ENCODE peak calls at places on chromosomes 16 and 17, in seven cellular contexts. C is Peyer's patch; W is adipocyte; S is GM23338; O is heart left ventricle; Z is Caco-2; M is CD8-positive, alpha-beta T cell. G is an unnamed sample.
A peak's percentile ranks its signal among the peaks of the same experiment; 100 is the strongest.

GRCh38 chr16:48450367-48450766 is 65.2 kb upstream of the SIAH1 start:
- DNase-seq in W (peak; percentile 29), M (no peak), C (no peak), O (no peak), Z (no peak), S (no peak), G (no peak)

GRCh38 chr17:45923511-45924268 is 29.3 kb downstream of the MAPT start:
- DNase-seq in C (no peak), O (no peak), S (no peak), W (peak; percentile 89), Z (no peak), M (no peak), G (no peak)

GRCh38 chr17:5065227-5065744 is 13.0 kb upstream of the ZFP3 start:
- DNase-seq in S (no peak), O (no peak), W (peak; percentile 8), M (no peak), C (no peak), Z (no peak), G (no peak)

GRCh38 chr16:11379420-11379819 is 34.2 kb downstream of the RMI2 start:
- DNase-seq in W (no peak), C (no peak), M (peak; percentile 43), O (peak; percentile 12), S (no peak), Z (no peak), G (peak; percentile 19)

GRCh38 chr17:2751482-2751881 is 2.0 kb upstream of the CCDC92B start:
- DNase-seq in C (no peak), M (no peak), O (no peak), Z (no peak), S (peak; percentile 65), W (no peak), G (no peak)

GRCh38 chr17:79530361-79531105 is 80.3 kb downstream of the RBFOX3 start:
- DNase-seq in M (no peak), O (no peak), W (no peak), S (no peak), Z (no peak), C (no peak), G (no peak)

GRCh38 chr16:80751167-80751566 is 53.2 kb downstream of the CDYL2 start:
- DNase-seq in Z (no peak), M (no peak), C (no peak), O (no peak), W (peak; percentile 78), S (peak; percentile 25), G (no peak)

GRCh38 chr17:83080641-83081560 is 1.5 kb downstream of the METRNL start:
- DNase-seq in W (peak; percentile 73), M (peak; percentile 56), S (peak; percentile 38), O (no peak), Z (no peak), C (peak; percentile 77), G (peak; percentile 33)

GRCh38 chr17:57459286-57459915 is 203.1 kb downstream of the MSI2 start:
- DNase-seq in O (no peak), S (no peak), M (no peak), C (no peak), W (no peak), Z (no peak), G (no peak)

GRCh38 chr17:7721612-7722011 is 4.1 kb downstream of the DNAH2 start:
- DNase-seq in C (no peak), S (no peak), O (no peak), W (no peak), Z (no peak), M (no peak), G (no peak)

GRCh38 chr17:68794636-68795503 is 160.3 kb downstream of the ABCA8 start:
- DNase-seq in S (peak; percentile 11), M (no peak), W (peak; percentile 70), O (peak; percentile 74), C (no peak), Z (no peak), G (no peak)

GRCh38 chr16:50238868-50239301 is 27.5 kb upstream of the ADCY7 start:
- DNase-seq in W (no peak), O (no peak), M (no peak), Z (no peak), S (no peak), C (no peak), G (no peak)
- H3K4me1 ChIP-seq in W (peaks cover 15% of the 10 kb centered on the region), O (no peaks in the 10 kb centered on the region), M (no peaks in the 10 kb centered on the region), Z (peaks cover 20% of the 10 kb centered on the region), S (peaks cover 8% of the 10 kb centered on the region), C (no peaks in the 10 kb centered on the region), G (no peaks in the 10 kb centered on the region)

GRCh38 chr17:14755002-14755401 is 454.1 kb downstream of the HS3ST3B1 start:
- DNase-seq in W (no peak), M (no peak), O (no peak), C (no peak), S (no peak), Z (no peak), G (no peak)
- H3K4me3 ChIP-seq in W (no peak overlapping the region), M (no peak overlapping the region), O (no peak overlapping the region), C (no peak overlapping the region), S (no peak overlapping the region), Z (no peak overlapping the region), G (no peak overlapping the region)

GRCh38 chr16:49510141-49510540 is 136.5 kb downstream of the C16orf78 start:
- DNase-seq in S (no peak), W (no peak), O (no peak), M (no peak), C (no peak), Z (no peak), G (no peak)
- H3K4me1 ChIP-seq in S (no peaks in the 10 kb centered on the region), W (no peaks in the 10 kb centered on the region), O (no peaks in the 10 kb centered on the region), M (no peaks in the 10 kb centered on the region), C (no peaks in the 10 kb centered on the region), Z (no peaks in the 10 kb centered on the region), G (no peaks in the 10 kb centered on the region)

GRCh38 chr16:50155925-50156324 is 2.8 kb downstream of the TENT4B start:
- DNase-seq in O (no peak), C (no peak), Z (no peak), W (no peak), S (no peak), M (no peak), G (no peak)
- H3K4me3 ChIP-seq in O (peak overlapping the region; percentile 85), C (peak overlapping the region; percentile 99), Z (peak overlapping the region; percentile 96), W (peak overlapping the region; percentile 90), S (peak overlapping the region; percentile 90), M (peak overlapping the region; percentile 64), G (peak overlapping the region; percentile 86)

DNA sequence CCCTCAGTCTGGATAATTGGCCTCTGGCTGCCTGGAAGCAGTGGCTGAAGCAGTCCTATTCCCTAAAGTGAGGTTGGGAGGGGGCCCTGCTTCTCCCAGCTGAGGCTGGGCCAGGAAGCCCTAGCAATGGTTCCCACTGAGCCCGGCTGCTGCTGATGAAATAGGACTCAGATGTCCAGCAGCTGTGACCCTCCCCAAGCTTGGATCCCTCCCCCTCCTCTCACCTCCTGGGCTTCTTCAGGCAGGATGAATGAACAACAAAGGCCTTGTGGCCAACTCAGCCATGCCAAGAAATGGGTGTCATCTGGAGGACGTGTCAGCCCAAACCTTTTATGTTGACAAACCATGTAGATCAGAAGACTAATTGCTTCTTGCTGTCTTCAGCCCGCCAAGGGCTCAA is 42.0 kb downstream of the AXIN2 start:
- DNase-seq in C (no peak), M (no peak), O (no peak), Z (no peak), S (no peak), W (no peak), G (no peak)
- H3K4me1 ChIP-seq in C (peaks cover 4% of the 10 kb centered on the region), M (peaks cover 21% of the 10 kb centered on the region), O (no peaks in the 10 kb centered on the region), Z (peaks cover 27% of the 10 kb centered on the region), S (peaks cover 7% of the 10 kb centered on the region), W (peaks cover 10% of the 10 kb centered on the region), G (peaks cover 18% of the 10 kb centered on the region)

GRCh38 chr17:41918392-41919164 is at the start of gene ACLY:
- DNase-seq in Z (peak; percentile 98), W (peak; percentile 99), S (peak; percentile 98), M (peak; percentile 93), C (peak; percentile 98), O (peak; percentile 98), G (peak; percentile 97)

GRCh38 chr17:41917957-41918391 is 777 bp downstream of the ACLY start:
- DNase-seq in W (peak; percentile 76), S (peak; percentile 52), O (peak; percentile 76), M (peak; percentile 44), C (peak; percentile 70), Z (no peak), G (peak; percentile 26)

GRCh38 chr17:41920580-41920955 is 1.8 kb upstream of the ACLY start:
- DNase-seq in C (no peak), W (no peak), M (no peak), O (no peak), Z (no peak), S (no peak), G (no peak)

GRCh38 chr17:41919165-41919817 is 540 bp upstream of the ACLY start:
- DNase-seq in W (peak; percentile 85), M (no peak), S (peak; percentile 84), O (no peak), C (no peak), Z (peak; percentile 85), G (no peak)

DNA sequence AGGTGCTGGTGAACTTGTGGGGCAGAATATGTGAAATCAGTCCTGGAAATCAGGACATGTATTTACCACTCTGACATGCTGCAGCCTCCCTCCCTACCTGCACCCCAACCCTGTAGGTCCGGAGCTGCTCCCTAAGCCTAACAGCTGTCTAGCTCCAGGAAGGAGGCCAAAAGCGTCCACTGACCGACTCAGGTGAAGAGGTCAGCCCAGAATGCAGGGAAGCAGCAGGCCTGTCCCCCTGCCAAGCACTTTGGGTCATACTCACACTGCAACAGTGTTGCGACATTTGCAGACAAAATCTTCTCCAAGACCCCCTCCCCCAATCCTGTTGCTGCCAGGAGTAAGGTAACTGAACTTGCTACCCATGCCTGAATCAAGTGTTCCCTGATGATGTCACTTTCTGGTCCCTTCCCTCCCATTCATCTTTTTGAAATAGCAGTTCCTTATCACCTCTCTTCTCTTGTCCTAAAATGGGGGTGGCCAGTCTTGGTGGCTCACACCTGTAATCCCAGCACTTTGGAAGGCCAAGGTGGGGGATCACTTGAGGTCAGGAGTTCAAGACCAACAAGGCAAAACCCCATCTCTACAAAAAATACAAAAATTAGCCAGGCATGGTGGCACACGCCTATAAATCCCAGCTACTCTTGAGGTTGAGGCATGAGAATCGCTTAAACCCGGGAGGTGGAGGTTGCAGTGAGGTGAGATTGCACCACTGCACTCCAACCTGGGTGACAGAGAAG is 1.3 kb upstream of the ACLY start:
- DNase-seq in Z (peak; percentile 45), O (no peak), S (peak; percentile 58), C (no peak), M (no peak), W (peak; percentile 49), G (no peak)
- H3K4me3 ChIP-seq in Z (peak overlapping the region; percentile 66), O (no peak overlapping the region), S (peak overlapping the region; percentile 99), C (no peak overlapping the region), M (no peak overlapping the region), W (peak overlapping the region; percentile 62), G (peak overlapping the region; percentile 41)

DNA sequence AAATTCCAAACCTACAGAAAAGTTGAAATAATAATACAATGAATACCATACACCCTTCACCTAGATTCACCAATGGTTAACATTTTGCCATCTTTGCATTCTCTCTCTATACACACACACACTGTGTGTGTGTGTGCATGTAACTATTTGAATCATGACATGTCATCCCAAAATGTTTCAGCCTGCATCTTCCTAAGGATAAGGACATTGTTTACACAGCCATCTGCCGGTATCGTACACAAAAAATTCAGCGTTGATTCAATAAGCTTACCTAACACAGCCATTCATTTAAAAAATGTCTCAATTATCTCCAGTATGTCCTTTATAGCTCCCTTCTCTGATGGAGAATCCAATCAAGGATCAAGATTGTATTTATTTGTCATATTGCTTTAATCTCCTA is 3.9 kb downstream of the MXRA7 start:
- DNase-seq in Z (no peak), C (no peak), W (no peak), M (no peak), O (no peak), S (no peak), G (no peak)
- H3K4me1 ChIP-seq in Z (peaks cover 19% of the 10 kb centered on the region), C (peaks cover 18% of the 10 kb centered on the region), W (peaks cover 42% of the 10 kb centered on the region), M (peaks cover 12% of the 10 kb centered on the region), O (peaks cover 77% of the 10 kb centered on the region), S (peaks cover 32% of the 10 kb centered on the region), G (peaks cover 6% of the 10 kb centered on the region)

GRCh38 chr17:59711936-59712335 is 4.5 kb downstream of the VMP1 start:
- DNase-seq in W (no peak), O (no peak), C (no peak), Z (no peak), S (no peak), M (no peak), G (no peak)
- H3K4me3 ChIP-seq in W (no peak overlapping the region), O (no peak overlapping the region), C (no peak overlapping the region), Z (no peak overlapping the region), S (no peak overlapping the region), M (no peak overlapping the region), G (no peak overlapping the region)

G was measured in CD4-positive, CD25-positive, alpha-beta regulatory T cell.